ENCODE peak calls at places on chromosomes 1 and 21, in seven cellular contexts. One of them, this sample, is unnamed.

GRCh38 chr1:38094711-38095336 is 48.2 kb upstream of the POU3F1 start:
- DNase-seq in AG08396: no peak
- DNase-seq in cardiac fibroblast: no peak
- DNase-seq in LoVo: no peak
- DNase-seq in HFF-Myc: no peak
- DNase-seq in activated CD8-positive, alpha-beta T cell treated with anti-CD3 and anti-CD28 coated beads for 36 hours: no peak
- DNase-seq in stimulated activated CD4-positive, alpha-beta T cell treated with anti-CD3 and anti-CD28 coated beads, TNF-alpha, amount 100 ng/mL, for 24 hours: no peak
- DNase-seq in this sample: no peak

GRCh38 chr21:21101911-21102310 is 103.7 kb downstream of the NCAM2 start:
- DNase-seq in AG08396: peak; percentile 2
- DNase-seq in cardiac fibroblast: peak; percentile 65
- DNase-seq in LoVo: peak; percentile 5
- DNase-seq in HFF-Myc: no peak
- DNase-seq in activated CD8-positive, alpha-beta T cell treated with anti-CD3 and anti-CD28 coated beads for 36 hours: peak; percentile 6
- DNase-seq in stimulated activated CD4-positive, alpha-beta T cell treated with anti-CD3 and anti-CD28 coated beads, TNF-alpha, amount 100 ng/mL, for 24 hours: no peak
- DNase-seq in this sample: no peak

GRCh38 chr1:178371999-178372398 is 124.8 kb downstream of the CLEC20A start:
- DNase-seq in AG08396: no peak
- DNase-seq in cardiac fibroblast: no peak
- DNase-seq in LoVo: no peak
- DNase-seq in HFF-Myc: no peak
- DNase-seq in activated CD8-positive, alpha-beta T cell treated with anti-CD3 and anti-CD28 coated beads for 36 hours: no peak
- DNase-seq in stimulated activated CD4-positive, alpha-beta T cell treated with anti-CD3 and anti-CD28 coated beads, TNF-alpha, amount 100 ng/mL, for 24 hours: no peak
- DNase-seq in this sample: no peak

GRCh38 chr1:234001817-234002216 is 97.3 kb downstream of the SLC35F3 start:
- DNase-seq in AG08396: no peak
- DNase-seq in cardiac fibroblast: no peak
- DNase-seq in LoVo: no peak
- DNase-seq in HFF-Myc: no peak
- DNase-seq in activated CD8-positive, alpha-beta T cell treated with anti-CD3 and anti-CD28 coated beads for 36 hours: no peak
- DNase-seq in stimulated activated CD4-positive, alpha-beta T cell treated with anti-CD3 and anti-CD28 coated beads, TNF-alpha, amount 100 ng/mL, for 24 hours: no peak
- DNase-seq in this sample: no peak

GRCh38 chr21:36156815-36157670 is at the start of gene DOP1B:
- DNase-seq in AG08396: peak; percentile 19
- DNase-seq in cardiac fibroblast: no peak
- DNase-seq in LoVo: peak; percentile 22
- DNase-seq in HFF-Myc: no peak
- DNase-seq in activated CD8-positive, alpha-beta T cell treated with anti-CD3 and anti-CD28 coated beads for 36 hours: peak; percentile 51
- DNase-seq in stimulated activated CD4-positive, alpha-beta T cell treated with anti-CD3 and anti-CD28 coated beads, TNF-alpha, amount 100 ng/mL, for 24 hours: peak; percentile 25
- DNase-seq in this sample: peak; percentile 31

GRCh38 chr1:107687846-107688753 is 276.9 kb downstream of the VAV3 start:
- DNase-seq in AG08396: no peak
- DNase-seq in cardiac fibroblast: no peak
- DNase-seq in LoVo: peak; percentile 25
- DNase-seq in HFF-Myc: no peak
- DNase-seq in activated CD8-positive, alpha-beta T cell treated with anti-CD3 and anti-CD28 coated beads for 36 hours: no peak
- DNase-seq in stimulated activated CD4-positive, alpha-beta T cell treated with anti-CD3 and anti-CD28 coated beads, TNF-alpha, amount 100 ng/mL, for 24 hours: no peak
- DNase-seq in this sample: no peak

GRCh38 chr1:216765346-216766300 is 42.4 kb upstream of the ESRRG start:
- DNase-seq in AG08396: no peak
- DNase-seq in cardiac fibroblast: no peak
- DNase-seq in LoVo: no peak
- DNase-seq in HFF-Myc: no peak
- DNase-seq in activated CD8-positive, alpha-beta T cell treated with anti-CD3 and anti-CD28 coated beads for 36 hours: no peak
- DNase-seq in stimulated activated CD4-positive, alpha-beta T cell treated with anti-CD3 and anti-CD28 coated beads, TNF-alpha, amount 100 ng/mL, for 24 hours: no peak
- DNase-seq in this sample: no peak

GRCh38 chr1:89358287-89358893 is 5.5 kb upstream of the GBP6 start:
- DNase-seq in AG08396: peak; percentile 64
- DNase-seq in cardiac fibroblast: peak; percentile 81
- DNase-seq in LoVo: peak; percentile 73
- DNase-seq in HFF-Myc: peak; percentile 31
- DNase-seq in activated CD8-positive, alpha-beta T cell treated with anti-CD3 and anti-CD28 coated beads for 36 hours: peak; percentile 93
- DNase-seq in stimulated activated CD4-positive, alpha-beta T cell treated with anti-CD3 and anti-CD28 coated beads, TNF-alpha, amount 100 ng/mL, for 24 hours: peak; percentile 59
- DNase-seq in this sample: peak; percentile 66

GRCh38 chr1:65114312-65114711 is 33.7 kb upstream of the AK4 start:
- DNase-seq in AG08396: no peak
- DNase-seq in cardiac fibroblast: no peak
- DNase-seq in LoVo: no peak
- DNase-seq in HFF-Myc: no peak
- DNase-seq in activated CD8-positive, alpha-beta T cell treated with anti-CD3 and anti-CD28 coated beads for 36 hours: no peak
- DNase-seq in stimulated activated CD4-positive, alpha-beta T cell treated with anti-CD3 and anti-CD28 coated beads, TNF-alpha, amount 100 ng/mL, for 24 hours: no peak
- DNase-seq in this sample: no peak

GRCh38 chr1:165857046-165857801 is 29.8 kb downstream of the UCK2 start:
- DNase-seq in AG08396: no peak
- DNase-seq in cardiac fibroblast: peak; percentile 65
- DNase-seq in LoVo: no peak
- DNase-seq in HFF-Myc: no peak
- DNase-seq in activated CD8-positive, alpha-beta T cell treated with anti-CD3 and anti-CD28 coated beads for 36 hours: no peak
- DNase-seq in stimulated activated CD4-positive, alpha-beta T cell treated with anti-CD3 and anti-CD28 coated beads, TNF-alpha, amount 100 ng/mL, for 24 hours: no peak
- DNase-seq in this sample: no peak

GRCh38 chr1:63795455-63795854 is 21.6 kb downstream of the ROR1 start:
- DNase-seq in AG08396: no peak
- DNase-seq in cardiac fibroblast: no peak
- DNase-seq in LoVo: no peak
- DNase-seq in HFF-Myc: no peak
- DNase-seq in activated CD8-positive, alpha-beta T cell treated with anti-CD3 and anti-CD28 coated beads for 36 hours: no peak
- DNase-seq in stimulated activated CD4-positive, alpha-beta T cell treated with anti-CD3 and anti-CD28 coated beads, TNF-alpha, amount 100 ng/mL, for 24 hours: no peak
- DNase-seq in this sample: no peak

GRCh38 chr1:24735156-24735618 is 10.1 kb upstream of the CLIC4 start:
- DNase-seq in AG08396: no peak
- DNase-seq in cardiac fibroblast: no peak
- DNase-seq in LoVo: no peak
- DNase-seq in HFF-Myc: no peak
- DNase-seq in activated CD8-positive, alpha-beta T cell treated with anti-CD3 and anti-CD28 coated beads for 36 hours: no peak
- DNase-seq in stimulated activated CD4-positive, alpha-beta T cell treated with anti-CD3 and anti-CD28 coated beads, TNF-alpha, amount 100 ng/mL, for 24 hours: no peak
- DNase-seq in this sample: no peak

GRCh38 chr1:223248787-223249175 is 105.7 kb upstream of the TLR5 start:
- DNase-seq in AG08396: no peak
- DNase-seq in cardiac fibroblast: no peak
- DNase-seq in LoVo: no peak
- DNase-seq in HFF-Myc: no peak
- DNase-seq in activated CD8-positive, alpha-beta T cell treated with anti-CD3 and anti-CD28 coated beads for 36 hours: peak; percentile 47
- DNase-seq in stimulated activated CD4-positive, alpha-beta T cell treated with anti-CD3 and anti-CD28 coated beads, TNF-alpha, amount 100 ng/mL, for 24 hours: no peak
- DNase-seq in this sample: no peak

GRCh38 chr1:41483960-41484844 is at the start of gene EDN2:
- DNase-seq in AG08396: no peak
- DNase-seq in cardiac fibroblast: no peak
- DNase-seq in LoVo: peak; percentile 77
- DNase-seq in HFF-Myc: no peak
- DNase-seq in activated CD8-positive, alpha-beta T cell treated with anti-CD3 and anti-CD28 coated beads for 36 hours: no peak
- DNase-seq in stimulated activated CD4-positive, alpha-beta T cell treated with anti-CD3 and anti-CD28 coated beads, TNF-alpha, amount 100 ng/mL, for 24 hours: no peak
- DNase-seq in this sample: no peak

GRCh38 chr1:41498809-41499208 is 14.3 kb upstream of the EDN2 start:
- DNase-seq in AG08396: peak; percentile 71
- DNase-seq in cardiac fibroblast: peak; percentile 32
- DNase-seq in LoVo: peak; percentile 61
- DNase-seq in HFF-Myc: no peak
- DNase-seq in activated CD8-positive, alpha-beta T cell treated with anti-CD3 and anti-CD28 coated beads for 36 hours: no peak
- DNase-seq in stimulated activated CD4-positive, alpha-beta T cell treated with anti-CD3 and anti-CD28 coated beads, TNF-alpha, amount 100 ng/mL, for 24 hours: no peak
- DNase-seq in this sample: no peak

GRCh38 chr1:163071381-163072255 is 2.5 kb downstream of the RGS4 start:
- DNase-seq in AG08396: peak; percentile 69
- DNase-seq in cardiac fibroblast: peak; percentile 93
- DNase-seq in LoVo: peak; percentile 64
- DNase-seq in HFF-Myc: peak; percentile 83
- DNase-seq in activated CD8-positive, alpha-beta T cell treated with anti-CD3 and anti-CD28 coated beads for 36 hours: peak; percentile 63
- DNase-seq in stimulated activated CD4-positive, alpha-beta T cell treated with anti-CD3 and anti-CD28 coated beads, TNF-alpha, amount 100 ng/mL, for 24 hours: peak; percentile 7
- DNase-seq in this sample: no peak

GRCh38 chr21:36125513-36126121 is 9.3 kb upstream of the CBR3 start:
- DNase-seq in AG08396: peak; percentile 60
- DNase-seq in cardiac fibroblast: peak; percentile 72
- DNase-seq in LoVo: peak; percentile 67
- DNase-seq in HFF-Myc: no peak
- DNase-seq in activated CD8-positive, alpha-beta T cell treated with anti-CD3 and anti-CD28 coated beads for 36 hours: peak; percentile 79
- DNase-seq in stimulated activated CD4-positive, alpha-beta T cell treated with anti-CD3 and anti-CD28 coated beads, TNF-alpha, amount 100 ng/mL, for 24 hours: no peak
- DNase-seq in this sample: peak; percentile 19

GRCh38 chr1:239952348-239953307 is 139.1 kb upstream of the FMN2 start:
- DNase-seq in AG08396: peak; percentile 33
- DNase-seq in cardiac fibroblast: peak; percentile 23
- DNase-seq in LoVo: no peak
- DNase-seq in HFF-Myc: no peak
- DNase-seq in activated CD8-positive, alpha-beta T cell treated with anti-CD3 and anti-CD28 coated beads for 36 hours: peak; percentile 2
- DNase-seq in stimulated activated CD4-positive, alpha-beta T cell treated with anti-CD3 and anti-CD28 coated beads, TNF-alpha, amount 100 ng/mL, for 24 hours: no peak
- DNase-seq in this sample: no peak

GRCh38 chr1:20371883-20372282 is 81.2 kb downstream of the VWA5B1 start:
- DNase-seq in AG08396: no peak
- DNase-seq in cardiac fibroblast: no peak
- DNase-seq in LoVo: no peak
- DNase-seq in HFF-Myc: no peak
- DNase-seq in activated CD8-positive, alpha-beta T cell treated with anti-CD3 and anti-CD28 coated beads for 36 hours: peak; percentile 41
- DNase-seq in stimulated activated CD4-positive, alpha-beta T cell treated with anti-CD3 and anti-CD28 coated beads, TNF-alpha, amount 100 ng/mL, for 24 hours: no peak
- DNase-seq in this sample: no peak

GRCh38 chr1:218426343-218426657 is 81.2 kb downstream of the TGFB2 start:
- DNase-seq in AG08396: no peak
- DNase-seq in cardiac fibroblast: peak; percentile 89
- DNase-seq in LoVo: no peak
- DNase-seq in HFF-Myc: no peak
- DNase-seq in activated CD8-positive, alpha-beta T cell treated with anti-CD3 and anti-CD28 coated beads for 36 hours: no peak
- DNase-seq in stimulated activated CD4-positive, alpha-beta T cell treated with anti-CD3 and anti-CD28 coated beads, TNF-alpha, amount 100 ng/mL, for 24 hours: no peak
- DNase-seq in this sample: no peak

GRCh38 chr1:33624991-33625870 is 152.8 kb downstream of the ZSCAN20 start:
- DNase-seq in AG08396: no peak
- DNase-seq in cardiac fibroblast: no peak
- DNase-seq in LoVo: no peak
- DNase-seq in HFF-Myc: no peak
- DNase-seq in activated CD8-positive, alpha-beta T cell treated with anti-CD3 and anti-CD28 coated beads for 36 hours: peak; percentile 22
- DNase-seq in stimulated activated CD4-positive, alpha-beta T cell treated with anti-CD3 and anti-CD28 coated beads, TNF-alpha, amount 100 ng/mL, for 24 hours: no peak
- DNase-seq in this sample: no peak

GRCh38 chr1:17615959-17616358 is 76.5 kb downstream of the ARHGEF10L start:
- DNase-seq in AG08396: no peak
- DNase-seq in cardiac fibroblast: no peak
- DNase-seq in LoVo: no peak
- DNase-seq in HFF-Myc: no peak
- DNase-seq in activated CD8-positive, alpha-beta T cell treated with anti-CD3 and anti-CD28 coated beads for 36 hours: no peak
- DNase-seq in stimulated activated CD4-positive, alpha-beta T cell treated with anti-CD3 and anti-CD28 coated beads, TNF-alpha, amount 100 ng/mL, for 24 hours: no peak
- DNase-seq in this sample: no peak

GRCh38 chr1:169312084-169312954 is 55.3 kb downstream of the NME7 start:
- DNase-seq in AG08396: peak; percentile 66
- DNase-seq in cardiac fibroblast: peak; percentile 97
- DNase-seq in LoVo: peak; percentile 63
- DNase-seq in HFF-Myc: peak; percentile 87
- DNase-seq in activated CD8-positive, alpha-beta T cell treated with anti-CD3 and anti-CD28 coated beads for 36 hours: peak; percentile 69
- DNase-seq in stimulated activated CD4-positive, alpha-beta T cell treated with anti-CD3 and anti-CD28 coated beads, TNF-alpha, amount 100 ng/mL, for 24 hours: no peak
- DNase-seq in this sample: peak; percentile 3

GRCh38 chr1:88982055-88982454 is 10.4 kb downstream of the KYAT3 start:
- DNase-seq in AG08396: no peak
- DNase-seq in cardiac fibroblast: peak; percentile 51
- DNase-seq in LoVo: no peak
- DNase-seq in HFF-Myc: no peak
- DNase-seq in activated CD8-positive, alpha-beta T cell treated with anti-CD3 and anti-CD28 coated beads for 36 hours: no peak
- DNase-seq in stimulated activated CD4-positive, alpha-beta T cell treated with anti-CD3 and anti-CD28 coated beads, TNF-alpha, amount 100 ng/mL, for 24 hours: no peak
- DNase-seq in this sample: no peak

This sample was measured in activated T-helper 9 cell treated with anti-CD3 and anti-CD28 coated beads, Interleukin-2, amount 50 U/mL, for 16 hours.